ENCODE peak calls at places on chromosomes 3 and 15, in eight cellular contexts. H is KBM-7; O is activated naive CD8-positive, alpha-beta T cell treated with anti-CD3 and anti-CD28 coated beads, Interleukin-2, amount 50 U/mL, for 24 hours; G is HT1080; P is stimulated activated CD8-positive, alpha-beta memory T cell treated with anti-CD3 and anti-CD28 coated beads, Interleukin-4, amount 100 ng/mL, for 1 hour; S is sciatic nerve; K is occipital lobe; I is coronary artery. Y is an unnamed sample.

GRCh38 chr15:45166792-45167630 is 20.8 kb downstream of the SHF start:
- DNase-seq in S (peak), I (peak), O (peak), G (peak), H (peak), K (peak), P (peak), Y (peak)

GRCh38 chr15:89772933-89773583 is 3.1 kb upstream of the MESP2 start:
- DNase-seq in P (no peak), K (no peak), I (no peak), G (peak), O (no peak), H (no peak), S (no peak), Y (no peak)

GRCh38 chr3:186515115-186515514 is 29.1 kb downstream of the CRYGS start:
- DNase-seq in H (peak), I (no peak), S (no peak), O (no peak), K (no peak), G (no peak), P (no peak), Y (peak)

GRCh38 chr3:195897081-195897852 is 11.1 kb downstream of the TNK2 start:
- DNase-seq in S (no peak), I (no peak), K (no peak), H (no peak), O (no peak), P (no peak), G (no peak), Y (no peak)

GRCh38 chr3:6861331-6861988 is 545 bp downstream of the GRM7 start:
- DNase-seq in P (no peak), K (no peak), G (no peak), H (no peak), I (no peak), S (no peak), O (no peak), Y (no peak)

GRCh38 chr15:73927003-73927475 is 777 bp downstream of the LOXL1 start:
- DNase-seq in I (no peak), G (no peak), S (peak), P (no peak), H (peak), O (peak), K (no peak), Y (no peak)

GRCh38 chr3:12663311-12663935 is 494 bp downstream of the RAF1 start:
- DNase-seq in P (peak), O (peak), S (peak), H (no peak), G (peak), I (peak), K (peak), Y (peak)

GRCh38 chr3:48305396-48305795 is 28.1 kb downstream of the SPINK8 start:
- DNase-seq in K (no peak), I (no peak), O (no peak), S (no peak), H (no peak), G (no peak), P (no peak), Y (no peak)

GRCh38 chr15:44554934-44555723 is 18.2 kb downstream of the EIF3J start:
- DNase-seq in P (no peak), K (no peak), G (no peak), S (no peak), H (peak), I (no peak), O (no peak), Y (no peak)

GRCh38 chr3:5826467-5826866 is 639.0 kb downstream of the EDEM1 start:
- DNase-seq in P (no peak), K (no peak), O (no peak), G (no peak), S (no peak), I (no peak), H (no peak), Y (no peak)

GRCh38 chr3:54278960-54279359 is 156.6 kb downstream of the CACNA2D3 start:
- DNase-seq in O (no peak), G (no peak), H (no peak), P (no peak), I (no peak), K (no peak), S (no peak), Y (no peak)

GRCh38 chr15:97425596-97425995 is 534.9 kb upstream of the ARRDC4 start:
- DNase-seq in O (no peak), K (no peak), H (no peak), G (peak), I (no peak), P (no peak), S (no peak), Y (no peak)

GRCh38 chr3:194488007-194488742 is 1.4 kb upstream of the ATP13A3 start:
- DNase-seq in O (no peak), I (no peak), P (no peak), H (peak), G (peak), S (no peak), K (no peak), Y (peak)

GRCh38 chr15:89993344-89993743 is 7.8 kb upstream of the ZNF710 start:
- DNase-seq in H (no peak), I (no peak), S (no peak), K (no peak), O (no peak), P (no peak), G (no peak), Y (peak)

GRCh38 chr3:156694536-156694935 is 20.1 kb downstream of the TIPARP start:
- DNase-seq in H (no peak), G (peak), K (no peak), S (no peak), O (no peak), I (no peak), P (no peak), Y (no peak)

GRCh38 chr3:127794972-127795371 is 27.3 kb downstream of the MGLL start:
- DNase-seq in S (no peak), H (no peak), P (no peak), O (no peak), K (no peak), G (no peak), I (no peak), Y (no peak)

GRCh38 chr3:121529308-121529707 is 16.5 kb downstream of the POLQ start:
- DNase-seq in H (no peak), I (no peak), O (no peak), G (no peak), K (no peak), S (no peak), P (no peak), Y (no peak)

GRCh38 chr3:126914226-126914625 is 68.7 kb upstream of the PLXNA1 start:
- DNase-seq in I (no peak), G (no peak), K (no peak), O (no peak), H (no peak), P (no peak), S (no peak), Y (no peak)

GRCh38 chr3:184236636-184237035 is 7.3 kb downstream of the VWA5B2 start:
- DNase-seq in P (no peak), H (no peak), G (no peak), K (no peak), O (no peak), I (no peak), S (no peak), Y (no peak)

GRCh38 chr3:115160295-115160694 is 13.2 kb upstream of the ZBTB20 start:
- DNase-seq in G (no peak), O (no peak), K (no peak), P (no peak), S (no peak), I (no peak), H (no peak), Y (no peak)

GRCh38 chr3:157542711-157543485 is 39.7 kb upstream of the VEPH1 start:
- DNase-seq in I (peak), O (no peak), S (peak), P (no peak), H (peak), K (no peak), G (no peak), Y (no peak)

GRCh38 chr3:49454457-49454856 is 15.6 kb upstream of the DAG1 start:
- DNase-seq in H (no peak), I (no peak), S (no peak), K (no peak), O (peak), P (no peak), G (peak), Y (no peak)

GRCh38 chr3:114558271-114558670 is 264.4 kb downstream of the TIGIT start:
- DNase-seq in K (no peak), S (no peak), H (no peak), G (peak), I (no peak), O (no peak), P (no peak), Y (no peak)

GRCh38 chr3:185685231-185686035 is 99.3 kb downstream of the SENP2 start:
- DNase-seq in K (no peak), O (no peak), S (no peak), H (no peak), I (no peak), G (no peak), P (no peak), Y (peak)

GRCh38 chr15:58490405-58491150 is 58.8 kb downstream of the LIPC start:
- DNase-seq in G (no peak), P (no peak), I (no peak), H (no peak), S (no peak), O (no peak), K (peak), Y (peak)